ENCODE peak calls at places on chromosomes 13 and 19, in four cellular contexts. Q, D, Y and M are unnamed samples.

GRCh38 chr13:79490846-79491245 is 9.9 kb downstream of the NDFIP2 start:
- DNase-seq in Q (no peak), D (no peak), Y (no peak), M (no peak)

GRCh38 chr13:26867451-26868067 is 107.0 kb upstream of the GPR12 start:
- DNase-seq in Q (peak), D (no peak), Y (no peak), M (no peak)

GRCh38 chr19:1644070-1644469 is 8.3 kb downstream of the TCF3 start:
- DNase-seq in Q (no peak), D (no peak), Y (no peak), M (no peak)

GRCh38 chr19:39953915-39954314 is 17.1 kb upstream of the PSMC4 start:
- DNase-seq in Q (no peak), D (no peak), Y (no peak), M (no peak)

GRCh38 chr19:44782729-44783128 is 5.0 kb downstream of the CBLC start:
- DNase-seq in Q (no peak), D (no peak), Y (no peak), M (no peak)

GRCh38 chr13:29175245-29175873 is 355.2 kb downstream of the MTUS2 start:
- DNase-seq in Q (no peak), D (no peak), Y (no peak), M (no peak)

GRCh38 chr19:33722456-33723239 is 74.0 kb upstream of the KCTD15 start:
- DNase-seq in Q (no peak), D (peak), Y (no peak), M (no peak)

GRCh38 chr19:52603558-52604207 is 33.6 kb downstream of the ZNF701 start:
- DNase-seq in Q (peak), D (no peak), Y (no peak), M (no peak)

GRCh38 chr19:56324425-56324824 is 9.8 kb upstream of the ZSCAN5A start:
- DNase-seq in Q (no peak), D (no peak), Y (no peak), M (no peak)

GRCh38 chr19:12652219-12652618 is 14.3 kb downstream of the MAN2B1 start:
- DNase-seq in Q (no peak), D (no peak), Y (no peak), M (no peak)

GRCh38 chr19:40805258-40805868 is 6.4 kb downstream of the EGLN2 start:
- DNase-seq in Q (no peak), D (no peak), Y (peak), M (no peak)

GRCh38 chr13:33204130-33204927 is 81.2 kb downstream of the STARD13 start:
- DNase-seq in Q (peak), D (peak), Y (no peak), M (no peak)

GRCh38 chr13:75173457-75174356 is 308.3 kb downstream of the TBC1D4 start:
- DNase-seq in Q (no peak), D (no peak), Y (no peak), M (no peak)

GRCh38 chr19:8501968-8502367 is 472 bp downstream of the PRAM1 start:
- DNase-seq in Q (no peak), D (no peak), Y (no peak), M (no peak)